ENCODE peak calls at places on chromosomes 3 and 15, in six cellular contexts. T, S, A, P, D and G are unnamed samples.

GRCh38 chr3:32780735-32781210 is 37.0 kb upstream of the TRIM71 start:
- DNase-seq in T (no peak), P (peak; percentile 85), S (peak; percentile 72), A (no peak), D (peak; percentile 69), G (peak; percentile 21)

GRCh38 chr3:46701211-46701939 is at the start of gene TMIE:
- DNase-seq in D (peak; percentile 65), S (peak; percentile 87), P (no peak), T (no peak), A (no peak), G (no peak)

GRCh38 chr3:159252772-159253384 is 451.0 kb downstream of the MFSD1 start:
- DNase-seq in D (no peak), A (no peak), P (peak; percentile 10), T (no peak), S (peak; percentile 36), G (no peak)

GRCh38 chr3:113533534-113533892 is 1.2 kb downstream of the SIDT1 start:
- DNase-seq in D (no peak), P (no peak), T (no peak), S (no peak), A (no peak), G (no peak)

GRCh38 chr15:90883971-90884718 is at the start of gene FES:
- DNase-seq in D (peak; percentile 92), T (no peak), P (no peak), A (no peak), S (no peak), G (no peak)

GRCh38 chr15:88655780-88656488 is 17.1 kb downstream of the ISG20 start:
- DNase-seq in D (no peak), P (no peak), A (no peak), S (no peak), T (no peak), G (no peak)

GRCh38 chr3:11929531-11929930 is 74.7 kb upstream of the SYN2 start:
- DNase-seq in A (no peak), D (no peak), T (no peak), S (no peak), P (no peak), G (no peak)

GRCh38 chr3:30617069-30617468 is 10.7 kb downstream of the TGFBR2 start:
- DNase-seq in T (no peak), D (no peak), P (no peak), S (no peak), A (no peak), G (no peak)

GRCh38 chr3:30913176-30913575 is 18.7 kb upstream of the GADL1 start:
- DNase-seq in D (no peak), A (no peak), S (no peak), P (no peak), T (no peak), G (no peak)

GRCh38 chr3:32972482-32973146 is 21.2 kb downstream of the CCR4 start:
- DNase-seq in T (no peak), D (no peak), P (no peak), A (no peak), S (no peak), G (no peak)

GRCh38 chr15:93034512-93034911 is 54.5 kb downstream of the RGMA start:
- DNase-seq in D (peak; percentile 34), A (no peak), T (no peak), S (peak; percentile 7), P (no peak), G (no peak)

GRCh38 chr15:89870688-89871288 is 23.0 kb downstream of the AP3S2 start:
- DNase-seq in P (no peak), D (no peak), T (no peak), S (no peak), A (no peak), G (no peak)

GRCh38 chr3:129855454-129856419 is 37.8 kb downstream of the TMCC1 start:
- DNase-seq in P (no peak), T (no peak), D (no peak), S (no peak), A (no peak), G (no peak)

GRCh38 chr15:75720787-75721461 is 8.3 kb upstream of the CSPG4 start:
- DNase-seq in T (no peak), S (peak; percentile 21), P (peak; percentile 50), A (peak; percentile 60), D (peak; percentile 82), G (no peak)

GRCh38 chr3:101950510-101950909 is 101.2 kb downstream of the NFKBIZ start:
- DNase-seq in A (no peak), D (no peak), P (no peak), S (no peak), T (no peak), G (no peak)

GRCh38 chr3:45635475-45636256 is 41.1 kb downstream of the LIMD1 start:
- DNase-seq in P (peak; percentile 95), T (no peak), A (no peak), S (no peak), D (no peak), G (no peak)

GRCh38 chr3:44117239-44117638 is 124.4 kb upstream of the TOPAZ1 start:
- DNase-seq in T (no peak), S (no peak), A (no peak), P (no peak), D (no peak), G (no peak)

GRCh38 chr15:35549567-35549966 is 3.6 kb upstream of the DPH6 start:
- DNase-seq in A (no peak), S (no peak), P (no peak), D (no peak), T (no peak), G (no peak)
- H3K27ac ChIP-seq in A (no peak overlapping the region), S (no peak overlapping the region), P (no peak overlapping the region), D (no peak overlapping the region), T (no peak overlapping the region), G (no peak overlapping the region)

GRCh38 chr3:66487475-66487874 is 13.3 kb downstream of the LRIG1 start:
- DNase-seq in T (no peak), S (no peak), A (no peak), P (no peak), D (no peak), G (no peak)
- H3K27ac ChIP-seq in T (no peak overlapping the region), S (no peak overlapping the region), A (peak overlapping the region; percentile 85), P (peak overlapping the region; percentile 11), D (no peak overlapping the region), G (peak overlapping the region; percentile 39)

GRCh38 chr3:154125378-154126030 is 4.3 kb downstream of the ARHGEF26 start:
- DNase-seq in P (peak; percentile 74), S (no peak), A (no peak), T (no peak), D (no peak), G (no peak)

GRCh38 chr3:154121236-154122095 is at the start of gene ARHGEF26:
- DNase-seq in T (peak; percentile 60), D (peak; percentile 95), A (peak; percentile 74), S (peak; percentile 92), P (peak; percentile 44), G (peak; percentile 72)

GRCh38 chr3:154120903-154121235 is 321 bp upstream of the ARHGEF26 start:
- DNase-seq in T (no peak), D (no peak), S (no peak), A (no peak), P (no peak), G (no peak)

GRCh38 chr3:154122096-154122911 is 1.1 kb downstream of the ARHGEF26 start:
- DNase-seq in P (no peak), S (peak; percentile 76), A (no peak), T (no peak), D (peak; percentile 54), G (no peak)

DNA sequence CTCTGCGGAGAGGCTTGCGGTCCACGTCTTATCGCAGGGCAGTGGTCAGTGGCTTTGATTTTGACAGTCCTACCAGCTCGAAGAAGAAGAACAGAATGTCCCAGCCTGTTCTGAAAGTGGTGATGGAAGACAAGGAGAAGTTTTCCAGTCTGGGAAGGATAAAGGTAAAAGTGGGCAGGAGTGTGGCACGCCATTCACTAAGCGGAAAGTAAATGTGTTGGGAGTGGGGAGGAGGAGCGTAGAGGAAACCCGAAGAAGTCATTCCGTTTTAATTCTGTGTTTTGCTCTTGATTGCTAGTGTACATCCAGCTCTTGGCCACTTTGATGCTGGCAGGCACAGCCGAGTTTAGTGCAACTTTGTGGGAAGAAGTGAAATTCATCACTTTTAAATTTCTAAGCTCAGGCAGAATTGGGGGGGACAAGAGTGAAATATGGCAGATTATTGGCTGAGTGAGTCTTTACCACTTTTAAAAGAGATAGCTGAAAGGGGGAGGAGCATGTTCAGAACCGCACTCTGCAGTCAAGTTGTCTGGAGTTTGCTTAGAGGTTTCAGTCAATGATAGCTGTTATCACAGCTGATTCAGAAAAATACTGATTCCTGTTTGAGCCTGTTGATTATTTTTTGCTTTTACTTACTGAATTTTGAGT is 1.8 kb downstream of the ARHGEF26 start:
- DNase-seq in S (no peak), A (no peak), P (peak; percentile 1), D (peak; percentile 52), T (no peak), G (no peak)
- H3K27ac ChIP-seq in S (no peak overlapping the region), A (peak overlapping the region; percentile 69), P (no peak overlapping the region), D (peak overlapping the region; percentile 7), T (no peak overlapping the region), G (peak overlapping the region; percentile 54)

GRCh38 chr15:68636256-68636655 is 57.5 kb downstream of the CORO2B start:
- DNase-seq in A (no peak), D (no peak), T (no peak), P (no peak), S (no peak), G (no peak)

GRCh38 chr15:68639926-68640600 is 61.3 kb downstream of the CORO2B start:
- DNase-seq in T (no peak), S (no peak), A (no peak), D (no peak), P (no peak), G (no peak)

GRCh38 chr15:68638953-68639500 is 60.2 kb downstream of the CORO2B start:
- DNase-seq in D (peak; percentile 72), A (no peak), T (no peak), S (no peak), P (no peak), G (no peak)

GRCh38 chr15:68635142-68635541 is 56.3 kb downstream of the CORO2B start:
- DNase-seq in T (no peak), A (no peak), D (peak; percentile 78), S (peak; percentile 63), P (no peak), G (peak; percentile 99)

GRCh38 chr15:68637755-68638405 is 59.1 kb downstream of the CORO2B start:
- DNase-seq in T (no peak), A (no peak), S (no peak), D (peak; percentile 92), P (no peak), G (no peak)
- H3K27ac ChIP-seq in T (no peak overlapping the region), A (peak overlapping the region; percentile 88), S (no peak overlapping the region), D (no peak overlapping the region), P (no peak overlapping the region), G (no peak overlapping the region)